ENCODE peak calls at places on chromosomes 1 and 21, in seven cellular contexts. L is Peyer's patch, C is fibroblast of lung, U is spleen, B is cardiac muscle cell, Y is left ventricle myocardium inferior, M is transverse colon. F is an unnamed sample. For H3K4me1, the result is how much of the 10 kb centered on the place peaks cover.

GRCh38 chr1:230401763-230402294 is 24.3 kb downstream of the PGBD5 start:
- DNase-seq in C (peak), B (peak), M (no peak), Y (no peak), L (no peak), U (no peak), F (no peak)

GRCh38 chr1:153978274-153978909 is 918 bp upstream of the JTB start:
- DNase-seq in U (peak), M (no peak), L (no peak), Y (no peak), C (no peak), B (no peak), F (no peak)

GRCh38 chr1:110337704-110338199 is 1.4 kb upstream of the RBM15 start:
- DNase-seq in C (no peak), B (no peak), M (peak), L (peak), U (peak), Y (peak), F (peak)

GRCh38 chr1:98674075-98674781 is 12.7 kb downstream of the SNX7 start:
- DNase-seq in B (peak), Y (no peak), M (no peak), L (no peak), C (peak), U (no peak), F (no peak)

GRCh38 chr1:151478923-151479322 is 19.6 kb upstream of the POGZ start:
- DNase-seq in B (peak), L (no peak), Y (no peak), C (no peak), M (no peak), U (no peak), F (no peak)

GRCh38 chr1:39491146-39491921 is at the start of gene BMP8A:
- DNase-seq in U (peak), M (peak), B (peak), Y (peak), C (no peak), L (peak), F (peak)

GRCh38 chr1:156870734-156871133 is 10.1 kb downstream of the NTRK1 start:
- DNase-seq in C (peak), M (no peak), L (no peak), Y (no peak), B (peak), U (no peak), F (peak)

GRCh38 chr1:227774051-227774720 is 39.0 kb downstream of the SNAP47 start:
- DNase-seq in L (no peak), M (no peak), C (no peak), B (no peak), U (peak), Y (no peak), F (no peak)

GRCh38 chr21:45987121-45987711 is 5.6 kb downstream of the COL6A1 start:
- DNase-seq in M (no peak), U (peak), Y (peak), L (peak), C (no peak), B (no peak), F (no peak)

GRCh38 chr1:48807599-48808260 is 31.0 kb upstream of the BEND5 start:
- DNase-seq in M (no peak), C (no peak), Y (no peak), B (peak), L (no peak), U (no peak), F (no peak)

GRCh38 chr21:19405326-19405725 is 1001.7 kb upstream of the TMPRSS15 start:
- DNase-seq in B (no peak), L (no peak), M (no peak), C (no peak), U (no peak), Y (no peak), F (no peak)

GRCh38 chr1:200861937-200862647 is 10.7 kb upstream of the GPR25 start:
- DNase-seq in C (no peak), Y (no peak), L (no peak), B (no peak), U (no peak), M (no peak), F (no peak)

GRCh38 chr1:223718850-223719249 is 6.5 kb downstream of the CAPN2 start:
- DNase-seq in Y (no peak), C (no peak), B (no peak), L (no peak), M (no peak), U (no peak), F (no peak)

GRCh38 chr1:222026280-222026679 is 284.4 kb upstream of the DUSP10 start:
- DNase-seq in C (no peak), L (no peak), B (no peak), M (no peak), Y (no peak), U (no peak), F (no peak)

GRCh38 chr1:198467907-198468306 is 72.6 kb downstream of the ATP6V1G3 start:
- DNase-seq in U (no peak), C (no peak), M (no peak), B (no peak), Y (no peak), L (no peak), F (no peak)

DNA sequence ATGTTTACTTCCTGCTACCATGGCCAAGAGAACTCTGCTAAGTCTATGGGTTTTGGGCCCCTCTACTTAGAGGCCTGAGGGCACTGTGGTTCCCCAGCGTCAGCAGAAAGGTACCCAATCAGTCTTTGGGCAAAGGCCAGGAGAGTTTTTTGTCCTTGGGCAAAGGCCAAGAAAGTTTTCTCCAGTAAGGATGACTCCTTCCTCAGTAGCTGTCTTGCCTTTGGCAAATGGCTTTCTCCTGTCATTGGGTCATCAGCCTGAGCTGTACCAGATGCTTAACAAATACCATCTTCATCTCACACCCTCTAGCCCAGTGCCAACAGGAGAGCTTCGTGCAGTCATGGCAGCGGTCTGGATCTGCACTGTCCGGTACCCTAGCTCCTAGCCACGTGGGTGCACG is 199.3 kb upstream of the TMEM51 start:
- DNase-seq in U (no peak), M (no peak), Y (no peak), B (peak), C (peak), L (no peak), F (no peak)
- H3K4me1 ChIP-seq in U (under half), M (under half), Y (under half), B (under half), C (under half), L (under half), F (under half)

GRCh38 chr1:9183441-9183840 is 51.1 kb upstream of the H6PD start:
- DNase-seq in B (no peak), M (no peak), L (no peak), Y (no peak), C (no peak), U (no peak), F (no peak)
- H3K4me3 ChIP-seq in B (peak), M (peak), L (no peak), Y (peak), C (peak), U (peak), F (no peak)

DNA sequence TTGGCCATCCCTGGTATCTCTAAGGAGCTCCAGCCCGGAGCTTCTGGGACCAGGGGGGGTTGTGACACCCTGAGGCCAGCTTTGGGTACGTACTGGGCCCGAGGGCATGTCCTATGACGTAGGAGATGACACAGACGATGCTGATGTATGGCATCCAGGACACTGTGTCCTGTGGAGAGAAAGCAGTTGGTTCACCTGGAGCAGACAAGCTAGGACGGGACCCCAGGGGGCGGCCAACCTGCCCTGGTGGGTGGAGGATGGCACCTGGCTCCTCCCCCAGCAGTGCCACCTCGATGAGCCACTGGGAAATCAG is 12.1 kb upstream of the SLC2A7 start:
- DNase-seq in B (no peak), Y (no peak), C (no peak), L (no peak), M (no peak), U (no peak), F (no peak)
- H3K4me1 ChIP-seq in B (under half), Y (under half), C (under half), L (under half), M (under half), U (under half), F (under half)

GRCh38 chr1:60052634-60053033 is 20.9 kb downstream of the C1orf87 start:
- DNase-seq in Y (no peak), B (no peak), L (no peak), U (no peak), C (no peak), M (no peak), F (no peak)

GRCh38 chr1:60051191-60051590 is 22.4 kb downstream of the C1orf87 start:
- DNase-seq in C (no peak), L (no peak), U (no peak), M (no peak), Y (no peak), B (no peak), F (no peak)

GRCh38 chr1:60054374-60054773 is 19.2 kb downstream of the C1orf87 start:
- DNase-seq in B (no peak), L (no peak), M (no peak), U (no peak), Y (no peak), C (no peak), F (no peak)

GRCh38 chr1:60044881-60045280 is 28.7 kb downstream of the C1orf87 start:
- DNase-seq in B (no peak), C (peak), L (no peak), Y (no peak), M (no peak), U (no peak), F (no peak)

GRCh38 chr1:60049188-60049587 is 24.4 kb downstream of the C1orf87 start:
- DNase-seq in Y (no peak), C (no peak), M (no peak), U (no peak), B (no peak), L (no peak), F (no peak)
- H3K4me3 ChIP-seq in Y (no peak), C (no peak), M (no peak), U (no peak), B (no peak), L (no peak), F (no peak)

DNA sequence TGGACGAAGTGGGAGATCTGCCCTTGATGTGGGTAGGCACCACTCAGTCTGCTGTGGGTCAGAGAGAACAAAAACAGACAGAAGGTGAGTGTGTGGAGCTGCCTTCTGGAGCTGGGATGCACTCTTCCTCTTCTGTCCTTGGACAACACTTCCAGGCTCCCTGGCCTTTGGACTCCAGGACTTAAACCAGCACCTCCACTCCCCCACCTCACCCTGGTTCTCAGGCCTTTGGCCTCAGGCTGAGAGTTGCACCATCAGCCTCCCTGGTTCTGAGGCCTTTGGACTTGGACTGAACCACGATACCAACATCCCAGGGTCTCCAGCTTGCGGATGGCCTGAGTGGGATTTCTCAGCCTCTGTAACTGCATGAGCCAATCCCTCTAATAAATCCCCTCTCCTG is 68.1 kb upstream of the STUM start:
- DNase-seq in C (no peak), Y (no peak), M (peak), B (no peak), U (no peak), L (peak), F (no peak)
- H3K4me1 ChIP-seq in C (under half), Y (under half), M (under half), B (under half), U (under half), L (under half), F (under half)

DNA sequence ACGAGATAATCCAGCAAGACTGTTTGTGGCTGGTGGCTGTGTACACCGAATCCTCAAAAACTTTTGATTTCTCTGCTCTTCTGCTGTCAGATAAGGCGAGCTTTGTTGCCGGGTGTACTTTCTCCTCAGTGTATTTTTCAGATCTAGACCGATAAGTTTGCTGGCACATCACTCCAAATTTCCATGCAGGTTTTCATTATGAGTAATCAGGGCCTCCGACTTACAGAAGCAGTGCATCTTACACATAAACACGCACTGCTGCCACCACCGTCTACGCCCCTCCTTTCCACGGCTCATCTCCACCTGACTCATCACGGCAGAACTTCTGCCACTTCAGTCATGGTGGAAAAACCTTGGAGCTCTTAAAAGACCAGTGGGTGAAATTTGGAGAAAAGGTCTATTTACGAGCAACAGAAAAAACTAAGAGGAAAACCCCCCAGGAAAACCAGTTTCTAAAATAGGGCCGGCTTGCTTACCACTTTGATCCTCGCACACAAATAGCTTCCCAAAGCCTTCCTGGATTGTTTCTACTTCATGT is 7.7 kb downstream of the ZBTB21 start:
- DNase-seq in B (peak), C (peak), U (no peak), L (no peak), Y (no peak), M (no peak), F (no peak)
- H3K4me3 ChIP-seq in B (no peak), C (no peak), U (no peak), L (no peak), Y (no peak), M (no peak), F (no peak)

GRCh38 chr1:119954476-119955422 is 58.4 kb upstream of the ADAM30 start:
- DNase-seq in L (no peak), U (no peak), Y (no peak), C (no peak), B (no peak), M (no peak), F (no peak)

GRCh38 chr1:119953266-119953998 is 57.1 kb upstream of the ADAM30 start:
- DNase-seq in L (no peak), U (no peak), M (no peak), Y (no peak), B (no peak), C (no peak), F (no peak)

GRCh38 chr1:119948342-119949214 is 52.3 kb upstream of the ADAM30 start:
- DNase-seq in L (peak), U (peak), B (peak), M (peak), C (peak), Y (peak), F (peak)

GRCh38 chr1:119956306-119956705 is 60.0 kb upstream of the ADAM30 start:
- DNase-seq in U (no peak), M (no peak), Y (no peak), L (no peak), B (no peak), C (no peak), F (no peak)

GRCh38 chr1:119952496-119952895 is 56.2 kb upstream of the ADAM30 start:
- DNase-seq in L (no peak), C (no peak), U (no peak), M (no peak), B (no peak), Y (no peak), F (no peak)
- H3K4me1 ChIP-seq in L (under half), C (under half), U (under half), M (under half), B (under half), Y (under half), F (under half)

F was measured in SJCRH30.